ENCODE peak calls at places on chromosomes 7 and 10, in seven cellular contexts. X, F, H, E, I, V and P are unnamed samples.

GRCh38 chr7:105638942-105639495 is 57.7 kb upstream of the EFCAB10 start:
- DNase-seq in F (no peak), E (no peak), I (peak; percentile 44), V (no peak), H (no peak), X (no peak), P (no peak)

GRCh38 chr7:32937344-32938174 is 19.7 kb upstream of the FKBP9 start:
- DNase-seq in I (peak; percentile 42), F (peak; percentile 49), X (no peak), E (peak; percentile 84), V (peak; percentile 66), H (no peak), P (no peak)

GRCh38 chr7:79284226-79284625 is 169.2 kb downstream of the MAGI2 start:
- DNase-seq in H (no peak), X (no peak), I (no peak), E (peak; percentile 38), F (no peak), V (peak; percentile 55), P (no peak)

GRCh38 chr7:56045796-56046195 is 5.4 kb downstream of the PSPH start:
- DNase-seq in F (no peak), I (no peak), H (no peak), X (no peak), E (no peak), V (no peak), P (no peak)

GRCh38 chr10:110200518-110200917 is 6.9 kb upstream of the MXI1 start:
- DNase-seq in E (no peak), H (no peak), I (no peak), V (peak; percentile 13), F (no peak), X (no peak), P (no peak)

GRCh38 chr7:130141161-130141857 is 63.9 kb downstream of the TMEM209 start:
- DNase-seq in H (no peak), V (peak; percentile 72), E (peak; percentile 74), I (peak; percentile 87), X (no peak), F (peak; percentile 54), P (peak; percentile 68)

GRCh38 chr10:37711617-37712488 is 145.6 kb downstream of the ZNF248 start:
- DNase-seq in I (no peak), F (no peak), E (no peak), V (no peak), H (no peak), X (no peak), P (no peak)

GRCh38 chr10:102628451-102628911 is 15.8 kb upstream of the TRIM8 start:
- DNase-seq in F (peak; percentile 78), E (peak; percentile 28), H (no peak), I (no peak), X (no peak), V (peak; percentile 56), P (no peak)

GRCh38 chr10:10055656-10056445 is 961.8 kb upstream of the CELF2 start:
- DNase-seq in F (no peak), E (no peak), I (no peak), X (no peak), V (peak; percentile 34), H (no peak), P (no peak)

GRCh38 chr10:52688906-52689305 is 83.7 kb downstream of the MBL2 start:
- DNase-seq in I (peak; percentile 21), F (no peak), V (no peak), E (no peak), H (no peak), X (no peak), P (no peak)

GRCh38 chr7:143345428-143345900 is 17.0 kb downstream of the FAM131B start:
- DNase-seq in F (peak; percentile 29), E (peak; percentile 33), V (peak; percentile 19), X (no peak), I (peak; percentile 64), H (peak; percentile 82), P (peak; percentile 68)

GRCh38 chr7:1336509-1336908 is 103.8 kb downstream of the UNCX start:
- DNase-seq in F (no peak), X (no peak), V (no peak), H (no peak), E (no peak), I (no peak), P (no peak)

GRCh38 chr7:45092100-45092930 is 3.5 kb upstream of the NACAD start:
- DNase-seq in F (no peak), V (no peak), I (no peak), E (peak; percentile 37), X (no peak), H (peak; percentile 56), P (no peak)

GRCh38 chr7:32115831-32116230 is 45.6 kb upstream of the PDE1C start:
- DNase-seq in H (no peak), F (no peak), I (no peak), V (no peak), E (no peak), X (no peak), P (no peak)

GRCh38 chr10:29608062-29608461 is 26.7 kb downstream of the SVIL start:
- DNase-seq in V (no peak), X (no peak), F (peak; percentile 67), E (no peak), I (no peak), H (no peak), P (no peak)

GRCh38 chr7:100629117-100629711 is 12.1 kb downstream of the TFR2 start:
- DNase-seq in X (no peak), V (no peak), I (no peak), F (no peak), E (peak; percentile 25), H (peak; percentile 75), P (peak; percentile 70)

GRCh38 chr7:30799206-30799975 is 28.2 kb downstream of the MINDY4 start:
- DNase-seq in V (peak; percentile 99), I (no peak), E (peak; percentile 99), H (no peak), X (peak; percentile 78), F (peak; percentile 39), P (peak; percentile 61)

GRCh38 chr7:13240349-13240748 is 552.9 kb downstream of the ARL4A start:
- DNase-seq in V (peak; percentile 48), H (peak; percentile 48), I (no peak), F (no peak), X (no peak), E (peak; percentile 61), P (no peak)

GRCh38 chr7:73703985-73704639 is 15.4 kb downstream of the STX1A start:
- DNase-seq in E (peak; percentile 39), F (peak; percentile 45), V (peak; percentile 64), I (peak; percentile 71), H (peak; percentile 74), X (no peak), P (peak; percentile 80)

GRCh38 chr7:33669251-33669670 is 236.1 kb upstream of the BMPER start:
- DNase-seq in X (no peak), I (no peak), H (no peak), F (no peak), V (peak; percentile 50), E (no peak), P (no peak)

GRCh38 chr10:78997635-78998618 is 70.8 kb upstream of the ZMIZ1 start:
- DNase-seq in I (no peak), X (no peak), H (no peak), E (no peak), F (no peak), V (no peak), P (no peak)

GRCh38 chr7:55523366-55523765 is 48.9 kb downstream of the VOPP1 start:
- DNase-seq in V (no peak), F (no peak), I (no peak), H (no peak), X (no peak), E (no peak), P (no peak)

GRCh38 chr7:7210475-7211237 is 28.3 kb downstream of the C1GALT1 start:
- DNase-seq in F (no peak), E (no peak), V (no peak), X (no peak), H (no peak), I (no peak), P (no peak)

GRCh38 chr7:10874666-10875065 is 99.0 kb upstream of the PHF14 start:
- DNase-seq in H (no peak), F (no peak), X (no peak), V (no peak), I (no peak), E (no peak), P (no peak)

GRCh38 chr7:155420116-155420515 is 37.8 kb upstream of the EN2 start:
- DNase-seq in I (no peak), E (no peak), V (no peak), X (no peak), F (no peak), H (no peak), P (no peak)

GRCh38 chr7:25727876-25728275 is 424.1 kb upstream of the NFE2L3 start:
- DNase-seq in H (no peak), E (no peak), V (no peak), X (no peak), F (no peak), I (no peak), P (no peak)

GRCh38 chr10:70266701-70267100 is 17.1 kb downstream of the NPFFR1 start:
- DNase-seq in V (no peak), F (no peak), X (no peak), I (no peak), H (no peak), E (no peak), P (no peak)

GRCh38 chr10:70265032-70265689 is 18.6 kb downstream of the NPFFR1 start:
- DNase-seq in X (no peak), V (no peak), I (no peak), F (no peak), H (no peak), E (no peak), P (peak; percentile 68)

GRCh38 chr10:70268376-70268775 is 15.4 kb downstream of the NPFFR1 start:
- DNase-seq in H (no peak), I (no peak), X (no peak), F (no peak), E (no peak), V (no peak), P (no peak)

GRCh38 chr10:70266056-70266455 is 17.7 kb downstream of the NPFFR1 start:
- DNase-seq in I (no peak), F (no peak), V (no peak), H (no peak), X (no peak), E (no peak), P (no peak)

GRCh38 chr10:70267161-70267933 is 16.5 kb downstream of the NPFFR1 start:
- DNase-seq in I (peak; percentile 32), H (peak; percentile 73), V (peak; percentile 95), X (peak; percentile 84), E (peak; percentile 99), F (no peak), P (no peak)
- TF ChIP-seq CTCF in I (no peak), H (peak; percentile 25), V (peak; percentile 25), X (peak; percentile 29), E (peak; percentile 10), F (peak; percentile 37), P (peak; percentile 56)

GRCh38 chr10:131312261-131312801 is 810 bp upstream of the TCERG1L start:
- DNase-seq in F (no peak), X (no peak), E (no peak), I (no peak), V (no peak), H (no peak), P (no peak)
- TF ChIP-seq CTCF in F (peak; percentile 20), X (peak; percentile 3), E (no peak), I (no peak), V (no peak), H (no peak), P (no peak)

GRCh38 chr7:118250860-118251494 is 26.5 kb downstream of the ANKRD7 start:
- DNase-seq in X (no peak), F (no peak), I (no peak), E (no peak), V (no peak), H (no peak), P (no peak)
- TF ChIP-seq CTCF in X (no peak), F (no peak), I (no peak), E (peak; percentile 41), V (no peak), H (peak; percentile 15), P (no peak)

GRCh38 chr7:14424675-14425074 is 435.2 kb upstream of the ETV1 start:
- DNase-seq in E (peak; percentile 10), V (peak; percentile 4), X (no peak), F (no peak), I (no peak), H (no peak), P (no peak)
- TF ChIP-seq CTCF in E (peak; percentile 2), V (no peak), X (no peak), F (no peak), I (no peak), H (no peak), P (no peak)